ENCODE peak calls at places on chromosomes 7 and 10, in eight cellular contexts. P is HS-5; J is activated T-cell treated with anti-CD3 and anti-CD28 coated beads, Interleukin-2, amount 50 U/mL, for 72 hours; M is spleen; G is activated CD8-positive, alpha-beta memory T cell treated with anti-CD3 and anti-CD28 coated beads for 24 hours; L is glutamatergic neuron; I is CD4-positive, alpha-beta memory T cell; S is ACHN. Y is an unnamed sample.

GRCh38 chr7:134527979-134528371 is 608 bp downstream of the AKR1B10 start:
- DNase-seq in P (no peak), J (no peak), M (no peak), G (no peak), L (no peak), I (no peak), S (no peak), Y (no peak)

GRCh38 chr7:80412842-80413241 is 99.0 kb downstream of the GNAT3 start:
- DNase-seq in P (no peak), J (no peak), M (no peak), G (no peak), L (no peak), I (no peak), S (no peak), Y (no peak)

GRCh38 chr10:88116491-88116890 is 253.1 kb downstream of the PTEN start:
- DNase-seq in P (peak), J (no peak), M (no peak), G (no peak), L (no peak), I (no peak), S (no peak), Y (no peak)

GRCh38 chr10:60905580-60905979 is 38.4 kb downstream of the RHOBTB1 start:
- DNase-seq in P (no peak), J (no peak), M (no peak), G (no peak), L (no peak), I (no peak), S (no peak), Y (peak)

GRCh38 chr7:143063741-143064140 is 11.6 kb downstream of the OR6V1 start:
- DNase-seq in P (no peak), J (no peak), M (no peak), G (no peak), L (no peak), I (no peak), S (no peak), Y (no peak)

GRCh38 chr7:7181519-7182155 is 707 bp upstream of the C1GALT1 start:
- DNase-seq in P (no peak), J (peak), M (peak), G (no peak), L (no peak), I (no peak), S (peak), Y (no peak)

GRCh38 chr10:110992011-110992800 is 72.8 kb downstream of the SHOC2 start:
- DNase-seq in P (no peak), J (no peak), M (no peak), G (no peak), L (no peak), I (no peak), S (no peak), Y (no peak)

GRCh38 chr7:5769571-5769970 is 11.9 kb downstream of the RNF216 start:
- DNase-seq in P (no peak), J (no peak), M (no peak), G (no peak), L (no peak), I (no peak), S (no peak), Y (no peak)

GRCh38 chr7:46745700-46746090 is 824.6 kb upstream of the IGFBP3 start:
- DNase-seq in P (no peak), J (no peak), M (no peak), G (no peak), L (no peak), I (no peak), S (no peak), Y (no peak)

GRCh38 chr7:53350241-53350640 is 314.8 kb downstream of the POM121L12 start:
- DNase-seq in P (no peak), J (peak), M (no peak), G (no peak), L (peak), I (no peak), S (peak), Y (no peak)

GRCh38 chr10:32000937-32001336 is 55.3 kb downstream of the KIF5B start:
- DNase-seq in P (no peak), J (no peak), M (no peak), G (no peak), L (no peak), I (no peak), S (peak), Y (no peak)

GRCh38 chr7:137987968-137988367 is 13.9 kb downstream of the CREB3L2 start:
- DNase-seq in P (no peak), J (no peak), M (no peak), G (no peak), L (no peak), I (no peak), S (no peak), Y (no peak)

GRCh38 chr7:140607441-140607989 is 33.1 kb downstream of the DENND2A start:
- DNase-seq in P (no peak), J (no peak), M (peak), G (no peak), L (no peak), I (no peak), S (no peak), Y (no peak)

GRCh38 chr10:11551915-11552602 is 59.4 kb downstream of the USP6NL start:
- DNase-seq in P (peak), J (no peak), M (no peak), G (no peak), L (no peak), I (no peak), S (peak), Y (no peak)

GRCh38 chr7:727806-728460 is 852 bp upstream of the PRKAR1B start:
- DNase-seq in P (no peak), J (no peak), M (no peak), G (no peak), L (no peak), I (no peak), S (no peak), Y (peak)

GRCh38 chr7:94008537-94008936 is 4.4 kb upstream of the BET1 start:
- DNase-seq in P (peak), J (no peak), M (no peak), G (no peak), L (no peak), I (no peak), S (peak), Y (no peak)

GRCh38 chr7:116776610-116777289 is 85.6 kb upstream of the CAPZA2 start:
- DNase-seq in P (peak), J (no peak), M (no peak), G (no peak), L (no peak), I (no peak), S (peak), Y (no peak)

GRCh38 chr10:13100349-13101294 is 659 bp downstream of the OPTN start:
- DNase-seq in P (no peak), J (no peak), M (no peak), G (peak), L (no peak), I (peak), S (peak), Y (no peak)

GRCh38 chr10:71880425-71881306 is 29.6 kb upstream of the PSAP start:
- DNase-seq in P (no peak), J (no peak), M (no peak), G (no peak), L (no peak), I (no peak), S (no peak), Y (no peak)

Y was measured in cardiac septum.